ENCODE peak calls at places on chromosome 3, in ten cellular contexts. G is Right ventricle myocardium superior; N is lung microvascular endothelial cell; W is stimulated activated CD4-positive, alpha-beta T cell treated with anti-CD3 and anti-CD28 coated beads, Interleukin-1b, Interleukin-23, amount 100 ng/mL, for 24 hours; B is HS-27A; Q is astrocyte of the spinal cord; S is body of pancreas; M is AG04450; T is heart right ventricle; D is GM03348. P is an unnamed sample.

GRCh38 chr3:43615133-43615532 is 6.7 kb downstream of the ANO10 start:
- DNase-seq in M (no peak), G (no peak), S (no peak), D (no peak), B (no peak), W (no peak), T (no peak), N (no peak), Q (no peak), P (no peak)

GRCh38 chr3:118938183-118938961 is 96.3 kb downstream of the IGSF11 start:
- DNase-seq in T (no peak), W (no peak), M (no peak), N (no peak), G (no peak), S (no peak), Q (peak), B (no peak), D (peak), P (no peak)

GRCh38 chr3:69250014-69250413 is 127.6 kb upstream of the LMOD3 start:
- DNase-seq in B (no peak), N (peak), W (no peak), T (peak), S (peak), M (no peak), G (no peak), Q (peak), D (no peak), P (peak)

GRCh38 chr3:33060609-33061337 is 36.2 kb downstream of the GLB1 start:
- DNase-seq in S (peak), D (no peak), M (no peak), N (no peak), B (no peak), Q (no peak), T (no peak), G (no peak), W (no peak), P (no peak)

GRCh38 chr3:13539285-13539625 is 9.7 kb upstream of the FBLN2 start:
- DNase-seq in G (no peak), B (no peak), T (no peak), W (no peak), D (peak), N (no peak), Q (peak), M (peak), S (no peak), P (peak)

GRCh38 chr3:17605032-17605431 is 137.4 kb downstream of the TBC1D5 start:
- DNase-seq in W (no peak), T (no peak), B (peak), N (peak), D (peak), Q (peak), S (no peak), G (no peak), M (peak), P (peak)

GRCh38 chr3:160754371-160754854 is 1.6 kb upstream of the PPM1L start:
- DNase-seq in N (peak), G (peak), S (peak), Q (peak), B (peak), M (no peak), D (peak), W (no peak), T (peak), P (peak)

GRCh38 chr3:156816794-156817741 is 9.1 kb upstream of the LEKR1 start:
- DNase-seq in T (peak), S (peak), W (peak), M (no peak), N (peak), D (peak), Q (peak), B (no peak), G (peak), P (peak)

GRCh38 chr3:38137615-38138346 is 680 bp upstream of the MYD88 start:
- DNase-seq in T (no peak), S (no peak), Q (no peak), D (no peak), B (no peak), W (no peak), G (no peak), M (no peak), N (peak), P (peak)

GRCh38 chr3:50953825-50954224 is 279.1 kb downstream of the DOCK3 start:
- DNase-seq in T (no peak), Q (no peak), G (no peak), M (no peak), W (no peak), D (no peak), S (no peak), N (no peak), B (no peak), P (no peak)

GRCh38 chr3:178255315-178255714 is 280.9 kb upstream of the KCNMB2 start:
- DNase-seq in D (no peak), M (no peak), B (no peak), Q (peak), T (no peak), S (no peak), N (peak), W (no peak), G (no peak), P (no peak)

GRCh38 chr3:184549793-184550585 is 11.6 kb upstream of the EPHB3 start:
- DNase-seq in G (no peak), M (no peak), N (peak), W (no peak), D (no peak), Q (no peak), B (no peak), S (peak), T (no peak), P (no peak)

GRCh38 chr3:41258239-41258800 is 59.0 kb downstream of the CTNNB1 start:
- DNase-seq in S (no peak), T (no peak), Q (no peak), D (no peak), B (no peak), W (no peak), M (no peak), N (no peak), G (no peak), P (no peak)

GRCh38 chr3:195580733-195581443 is 2.9 kb downstream of the APOD start:
- DNase-seq in G (no peak), D (peak), M (peak), B (no peak), T (no peak), Q (peak), N (no peak), W (no peak), S (no peak), P (peak)

GRCh38 chr3:46284981-46285683 is 42.9 kb downstream of the CCR3 start:
- DNase-seq in N (no peak), D (no peak), G (peak), W (no peak), Q (no peak), M (no peak), B (no peak), S (no peak), T (no peak), P (no peak)

GRCh38 chr3:5187920-5188418 is 462 bp downstream of the EDEM1 start:
- DNase-seq in M (no peak), B (no peak), S (peak), T (peak), D (peak), Q (no peak), G (peak), N (peak), W (no peak), P (no peak)

P was measured in AG09309.